ENCODE peak calls at places on chromosomes 12 and 14, in four cellular contexts. O is T1000, N is suprapubic skin, M is endothelial cell of umbilical vein. B is an unnamed sample.

GRCh38 chr14:100651999-100652508 is 64.8 kb upstream of the BEGAIN start:
- DNase-seq in O (no peak), M (no peak), N (no peak), B (no peak)

GRCh38 chr12:50222275-50222783 is 55.2 kb upstream of the CERS5 start:
- DNase-seq in N (no peak), O (no peak), M (peak), B (peak)

GRCh38 chr12:64419696-64420095 is 15.5 kb downstream of the XPOT start:
- DNase-seq in M (peak), O (no peak), N (no peak), B (no peak)

GRCh38 chr12:46332260-46332659 is 40.3 kb downstream of the SLC38A2 start:
- DNase-seq in O (no peak), M (no peak), N (no peak), B (no peak)

GRCh38 chr12:78674311-78675085 is 190.1 kb upstream of the SYT1 start:
- DNase-seq in M (no peak), N (no peak), O (no peak), B (no peak)

GRCh38 chr14:51069065-51069464 is 25.8 kb downstream of the TRIM9 start:
- DNase-seq in M (no peak), O (no peak), N (no peak), B (no peak)

GRCh38 chr14:106530423-106531107 is 1004.2 kb downstream of the TMEM121 start:
- DNase-seq in N (no peak), O (no peak), M (no peak), B (peak)

GRCh38 chr14:64857979-64858740 is 21.5 kb downstream of the SPTB start:
- DNase-seq in O (no peak), N (no peak), M (no peak), B (no peak)

GRCh38 chr12:21656931-21657335 is 709 bp downstream of the LDHB start:
- DNase-seq in N (no peak), M (peak), O (no peak), B (peak)

GRCh38 chr14:27411021-27411420 is 813.2 kb upstream of the NOVA1 start:
- DNase-seq in O (no peak), M (no peak), N (no peak), B (no peak)

GRCh38 chr14:65985976-65986375 is 500.2 kb upstream of the CCDC196 start:
- DNase-seq in O (no peak), M (no peak), N (no peak), B (no peak)

GRCh38 chr12:97309921-97310320 is 152.7 kb upstream of the RMST start:
- DNase-seq in N (no peak), O (no peak), M (no peak), B (no peak)

GRCh38 chr14:83118029-83118428 is 1584.4 kb upstream of the SEL1L start:
- DNase-seq in M (no peak), O (no peak), N (no peak), B (no peak)

GRCh38 chr14:99393059-99393655 is 87.5 kb downstream of the SETD3 start:
- DNase-seq in O (no peak), N (no peak), M (peak), B (peak)

GRCh38 chr12:22230280-22230794 is 104.2 kb downstream of the ST8SIA1 start:
- DNase-seq in N (no peak), O (no peak), M (no peak), B (no peak)

GRCh38 chr12:13278249-13278787 is 81.8 kb downstream of the EMP1 start:
- DNase-seq in N (peak), M (peak), O (peak), B (peak)

GRCh38 chr14:36485773-36486172 is 34.3 kb downstream of the NKX2-1 start:
- DNase-seq in O (no peak), N (no peak), M (no peak), B (no peak)

GRCh38 chr12:47158792-47159191 is 79.0 kb upstream of the AMIGO2 start:
- DNase-seq in M (no peak), O (no peak), N (no peak), B (no peak)

GRCh38 chr12:33605776-33606175 is 166.2 kb upstream of the SYT10 start:
- DNase-seq in M (no peak), N (no peak), O (no peak), B (no peak)

GRCh38 chr12:5417500-5417899 is 14.4 kb upstream of the NTF3 start:
- DNase-seq in N (no peak), M (no peak), O (no peak), B (no peak)

GRCh38 chr12:16626991-16627390 is 21.0 kb upstream of the LMO3 start:
- DNase-seq in O (no peak), M (no peak), N (no peak), B (no peak)

GRCh38 chr12:24111591-24111990 is 162.1 kb upstream of the SOX5 start:
- DNase-seq in N (no peak), M (peak), O (no peak), B (no peak)

GRCh38 chr14:23399136-23399535 is 8.9 kb downstream of the MYH6 start:
- DNase-seq in O (no peak), M (no peak), N (no peak), B (no peak)

GRCh38 chr14:69715725-69716482 is 51.0 kb upstream of the SRSF5 start:
- DNase-seq in M (peak), N (peak), O (no peak), B (peak)

B was measured in central memory CD4-positive, alpha-beta T cell.